ENCODE peak calls at places on chromosomes 1 and 21, in nine cellular contexts. K is T-helper 1 cell, P is GM06990, Y is NCI-H1105 treated with DMSO at 0.1 percent for 48 hours, N is HFF-Myc, R is body of pancreas, G is right lobe of liver, U is GM03348, E is islet precursor cell. I is an unnamed sample.
A peak's percentile ranks its signal among the peaks of the same experiment; 100 is the strongest.

GRCh38 chr1:66809736-66810326 is 8.8 kb upstream of the INSL5 start:
- DNase-seq in K (no peak), P (no peak), Y (no peak), N (no peak), R (no peak), G (no peak), U (no peak), E (no peak), I (no peak)

GRCh38 chr21:44925027-44925755 is 4.5 kb upstream of the ITGB2 start:
- DNase-seq in K (peak; percentile 65), P (no peak), Y (no peak), N (no peak), R (no peak), G (no peak), U (peak; percentile 79), E (no peak), I (no peak)

GRCh38 chr1:214303538-214303937 is 22.6 kb downstream of the SMYD2 start:
- DNase-seq in K (no peak), P (no peak), Y (no peak), N (no peak), R (no peak), G (no peak), U (peak; percentile 34), E (peak; percentile 51), I (no peak)

GRCh38 chr1:56202186-56202585 is 377.2 kb downstream of the PLPP3 start:
- DNase-seq in K (no peak), P (no peak), Y (no peak), N (no peak), R (no peak), G (no peak), U (no peak), E (no peak), I (no peak)

GRCh38 chr1:25031966-25032667 is 102.0 kb upstream of the RUNX3 start:
- DNase-seq in K (peak; percentile 71), P (peak; percentile 82), Y (peak; percentile 71), N (no peak), R (peak; percentile 67), G (no peak), U (no peak), E (no peak), I (no peak)

GRCh38 chr21:45324430-45325205 is 36.9 kb upstream of the POFUT2 start:
- DNase-seq in K (no peak), P (no peak), Y (no peak), N (no peak), R (no peak), G (peak; percentile 48), U (no peak), E (peak; percentile 80), I (no peak)

GRCh38 chr1:230425252-230426061 is 675 bp downstream of the PGBD5 start:
- DNase-seq in K (no peak), P (no peak), Y (no peak), N (no peak), R (peak; percentile 18), G (no peak), U (peak; percentile 33), E (peak; percentile 53), I (peak; percentile 37)

GRCh38 chr1:36134805-36135339 is 9.8 kb upstream of the COL8A2 start:
- DNase-seq in K (no peak), P (no peak), Y (no peak), N (no peak), R (peak; percentile 51), G (no peak), U (peak; percentile 73), E (peak; percentile 91), I (peak; percentile 68)

GRCh38 chr1:38061883-38062328 is 15.3 kb upstream of the POU3F1 start:
- DNase-seq in K (no peak), P (peak; percentile 45), Y (no peak), N (no peak), R (no peak), G (no peak), U (no peak), E (no peak), I (no peak)

GRCh38 chr1:23809751-23810171 is 9.2 kb upstream of the GALE start:
- DNase-seq in K (peak; percentile 81), P (peak; percentile 81), Y (peak; percentile 63), N (no peak), R (peak; percentile 84), G (peak; percentile 89), U (peak; percentile 83), E (peak; percentile 86), I (peak; percentile 80)

GRCh38 chr1:42017730-42018129 is 99.0 kb upstream of the HIVEP3 start:
- DNase-seq in K (no peak), P (no peak), Y (no peak), N (no peak), R (no peak), G (no peak), U (no peak), E (no peak), I (no peak)

GRCh38 chr1:119347858-119348257 is 20.7 kb upstream of the HAO2 start:
- DNase-seq in K (peak; percentile 11), P (peak; percentile 44), Y (no peak), N (no peak), R (no peak), G (no peak), U (no peak), E (no peak), I (no peak)

GRCh38 chr1:234849824-234850223 is 239.8 kb upstream of the IRF2BP2 start:
- DNase-seq in K (no peak), P (no peak), Y (no peak), N (no peak), R (no peak), G (no peak), U (no peak), E (peak; percentile 23), I (no peak)

GRCh38 chr1:237613984-237614383 is 276.7 kb downstream of the ZP4 start:
- DNase-seq in K (no peak), P (no peak), Y (no peak), N (no peak), R (no peak), G (no peak), U (no peak), E (no peak), I (no peak)

GRCh38 chr21:29523646-29524045 is 224.9 kb downstream of the BACH1 start:
- DNase-seq in K (no peak), P (no peak), Y (no peak), N (no peak), R (peak; percentile 70), G (peak; percentile 58), U (peak; percentile 29), E (no peak), I (no peak)

GRCh38 chr1:84632975-84633427 is 57.3 kb downstream of the SSX2IP start:
- DNase-seq in K (peak; percentile 7), P (no peak), Y (no peak), N (no peak), R (no peak), G (no peak), U (peak; percentile 67), E (peak; percentile 88), I (no peak)

GRCh38 chr1:92188436-92189255 is 29.1 kb upstream of the C1orf146 start:
- DNase-seq in K (no peak), P (no peak), Y (no peak), N (no peak), R (no peak), G (no peak), U (no peak), E (no peak), I (no peak)

GRCh38 chr1:168368131-168368530 is 87.5 kb downstream of the TBX19 start:
- DNase-seq in K (no peak), P (no peak), Y (no peak), N (no peak), R (no peak), G (no peak), U (no peak), E (no peak), I (no peak)

GRCh38 chr1:76587213-76587612 is 280.1 kb upstream of the ST6GALNAC5 start:
- DNase-seq in K (no peak), P (no peak), Y (no peak), N (no peak), R (peak; percentile 14), G (no peak), U (no peak), E (no peak), I (peak; percentile 84)

GRCh38 chr1:106494646-106495045 is 561.8 kb upstream of the PRMT6 start:
- DNase-seq in K (no peak), P (no peak), Y (no peak), N (no peak), R (no peak), G (no peak), U (no peak), E (no peak), I (no peak)

GRCh38 chr1:239811211-239811902 is 280.3 kb upstream of the FMN2 start:
- DNase-seq in K (peak; percentile 62), P (no peak), Y (no peak), N (no peak), R (no peak), G (no peak), U (no peak), E (peak; percentile 94), I (no peak)

GRCh38 chr1:97920275-97920831 is 481 bp downstream of the DPYD start:
- DNase-seq in K (no peak), P (no peak), Y (peak; percentile 74), N (no peak), R (no peak), G (no peak), U (no peak), E (no peak), I (no peak)

GRCh38 chr1:159869173-159869572 is 6.7 kb upstream of the VSIG8 start:
- DNase-seq in K (no peak), P (no peak), Y (no peak), N (no peak), R (no peak), G (no peak), U (peak; percentile 56), E (peak; percentile 89), I (no peak)

GRCh38 chr21:19461481-19462205 is 1058.1 kb upstream of the TMPRSS15 start:
- DNase-seq in K (no peak), P (no peak), Y (no peak), N (no peak), R (no peak), G (no peak), U (no peak), E (no peak), I (no peak)

GRCh38 chr1:70204578-70204977 is 801 bp downstream of the LRRC40 start:
- DNase-seq in K (no peak), P (no peak), Y (no peak), N (no peak), R (no peak), G (no peak), U (no peak), E (no peak), I (no peak)

GRCh38 chr21:42236693-42237092 is 17.8 kb downstream of the ABCG1 start:
- DNase-seq in K (peak; percentile 75), P (no peak), Y (no peak), N (no peak), R (no peak), G (no peak), U (no peak), E (no peak), I (no peak)

GRCh38 chr1:28815533-28815932 is 3.6 kb downstream of the OPRD1 start:
- DNase-seq in K (no peak), P (no peak), Y (no peak), N (no peak), R (no peak), G (no peak), U (no peak), E (no peak), I (peak; percentile 17)